ENCODE peak calls at places on chromosomes 12 and 14, in eight cellular contexts. One of them, this sample, is unnamed.

GRCh38 chr12:5476356-5476755 is 44.4 kb downstream of the NTF3 start:
- DNase-seq in HTR-8/SVneo: no peak
- DNase-seq in putamen: no peak
- DNase-seq in GM12864: no peak
- DNase-seq in NCI-H1092: no peak
- DNase-seq in dorsolateral prefrontal cortex: no peak
- DNase-seq in pancreas: no peak
- DNase-seq in progenitor cell of endocrine pancreas: no peak
- DNase-seq in this sample: no peak

GRCh38 chr12:101670007-101670671 is 27.3 kb upstream of the CHPT1 start:
- DNase-seq in HTR-8/SVneo: peak
- DNase-seq in putamen: no peak
- DNase-seq in GM12864: peak
- DNase-seq in NCI-H1092: no peak
- DNase-seq in dorsolateral prefrontal cortex: no peak
- DNase-seq in pancreas: peak
- DNase-seq in progenitor cell of endocrine pancreas: no peak
- DNase-seq in this sample: peak

GRCh38 chr14:63383776-63384367 is 65.1 kb upstream of the GPHB5 start:
- DNase-seq in HTR-8/SVneo: no peak
- DNase-seq in putamen: no peak
- DNase-seq in GM12864: peak
- DNase-seq in NCI-H1092: no peak
- DNase-seq in dorsolateral prefrontal cortex: no peak
- DNase-seq in pancreas: no peak
- DNase-seq in progenitor cell of endocrine pancreas: no peak
- DNase-seq in this sample: no peak

GRCh38 chr12:48978291-48978740 is at the start of gene WNT1:
- DNase-seq in HTR-8/SVneo: no peak
- DNase-seq in putamen: no peak
- DNase-seq in GM12864: no peak
- DNase-seq in NCI-H1092: no peak
- DNase-seq in dorsolateral prefrontal cortex: no peak
- DNase-seq in pancreas: no peak
- DNase-seq in progenitor cell of endocrine pancreas: no peak
- DNase-seq in this sample: no peak

GRCh38 chr12:51421266-51421884 is 3.3 kb upstream of the SLC4A8 start:
- DNase-seq in HTR-8/SVneo: peak
- DNase-seq in putamen: peak
- DNase-seq in GM12864: no peak
- DNase-seq in NCI-H1092: peak
- DNase-seq in dorsolateral prefrontal cortex: peak
- DNase-seq in pancreas: peak
- DNase-seq in progenitor cell of endocrine pancreas: peak
- DNase-seq in this sample: peak

GRCh38 chr14:63542231-63542999 is 762 bp downstream of the PPP2R5E start:
- DNase-seq in HTR-8/SVneo: peak
- DNase-seq in putamen: no peak
- DNase-seq in GM12864: no peak
- DNase-seq in NCI-H1092: peak
- DNase-seq in dorsolateral prefrontal cortex: no peak
- DNase-seq in pancreas: no peak
- DNase-seq in progenitor cell of endocrine pancreas: peak
- DNase-seq in this sample: peak

GRCh38 chr12:108530141-108530540 is 15.1 kb downstream of the FICD start:
- DNase-seq in HTR-8/SVneo: no peak
- DNase-seq in putamen: peak
- DNase-seq in GM12864: no peak
- DNase-seq in NCI-H1092: no peak
- DNase-seq in dorsolateral prefrontal cortex: no peak
- DNase-seq in pancreas: no peak
- DNase-seq in progenitor cell of endocrine pancreas: no peak
- DNase-seq in this sample: no peak

GRCh38 chr12:60832300-60832699 is 1236.5 kb downstream of the SLC16A7 start:
- DNase-seq in HTR-8/SVneo: no peak
- DNase-seq in putamen: no peak
- DNase-seq in GM12864: no peak
- DNase-seq in NCI-H1092: no peak
- DNase-seq in dorsolateral prefrontal cortex: no peak
- DNase-seq in pancreas: no peak
- DNase-seq in progenitor cell of endocrine pancreas: no peak
- DNase-seq in this sample: no peak

GRCh38 chr12:112978163-112979081 is at the start of gene OAS2:
- DNase-seq in HTR-8/SVneo: no peak
- DNase-seq in putamen: peak
- DNase-seq in GM12864: peak
- DNase-seq in NCI-H1092: no peak
- DNase-seq in dorsolateral prefrontal cortex: no peak
- DNase-seq in pancreas: peak
- DNase-seq in progenitor cell of endocrine pancreas: no peak
- DNase-seq in this sample: peak

GRCh38 chr14:33962016-33962415 is 11.1 kb upstream of the EGLN3 start:
- DNase-seq in HTR-8/SVneo: no peak
- DNase-seq in putamen: peak
- DNase-seq in GM12864: no peak
- DNase-seq in NCI-H1092: no peak
- DNase-seq in dorsolateral prefrontal cortex: peak
- DNase-seq in pancreas: no peak
- DNase-seq in progenitor cell of endocrine pancreas: no peak
- DNase-seq in this sample: no peak

GRCh38 chr14:67999693-68000384 is 180.3 kb downstream of the RAD51B start:
- DNase-seq in HTR-8/SVneo: peak
- DNase-seq in putamen: no peak
- DNase-seq in GM12864: no peak
- DNase-seq in NCI-H1092: no peak
- DNase-seq in dorsolateral prefrontal cortex: no peak
- DNase-seq in pancreas: no peak
- DNase-seq in progenitor cell of endocrine pancreas: no peak
- DNase-seq in this sample: peak

GRCh38 chr12:113019045-113019444 is 37.5 kb upstream of the DTX1 start:
- DNase-seq in HTR-8/SVneo: peak
- DNase-seq in putamen: peak
- DNase-seq in GM12864: no peak
- DNase-seq in NCI-H1092: no peak
- DNase-seq in dorsolateral prefrontal cortex: no peak
- DNase-seq in pancreas: no peak
- DNase-seq in progenitor cell of endocrine pancreas: no peak
- DNase-seq in this sample: peak

GRCh38 chr14:21191809-21192446 is 36.1 kb upstream of the OR5AU1 start:
- DNase-seq in HTR-8/SVneo: peak
- DNase-seq in putamen: peak
- DNase-seq in GM12864: peak
- DNase-seq in NCI-H1092: peak
- DNase-seq in dorsolateral prefrontal cortex: peak
- DNase-seq in pancreas: peak
- DNase-seq in progenitor cell of endocrine pancreas: peak
- DNase-seq in this sample: peak

GRCh38 chr12:2638273-2639019 is 156.3 kb upstream of the FKBP4 start:
- DNase-seq in HTR-8/SVneo: no peak
- DNase-seq in putamen: no peak
- DNase-seq in GM12864: no peak
- DNase-seq in NCI-H1092: no peak
- DNase-seq in dorsolateral prefrontal cortex: no peak
- DNase-seq in pancreas: no peak
- DNase-seq in progenitor cell of endocrine pancreas: no peak
- DNase-seq in this sample: no peak

GRCh38 chr12:71755146-71755892 is 656 bp downstream of the RAB21 start:
- DNase-seq in HTR-8/SVneo: peak
- DNase-seq in putamen: peak
- DNase-seq in GM12864: peak
- DNase-seq in NCI-H1092: no peak
- DNase-seq in dorsolateral prefrontal cortex: no peak
- DNase-seq in pancreas: peak
- DNase-seq in progenitor cell of endocrine pancreas: no peak
- DNase-seq in this sample: peak

GRCh38 chr14:72518809-72519377 is 375.0 kb downstream of the DPF3 start:
- DNase-seq in HTR-8/SVneo: no peak
- DNase-seq in putamen: no peak
- DNase-seq in GM12864: peak
- DNase-seq in NCI-H1092: no peak
- DNase-seq in dorsolateral prefrontal cortex: no peak
- DNase-seq in pancreas: no peak
- DNase-seq in progenitor cell of endocrine pancreas: no peak
- DNase-seq in this sample: no peak